ENCODE peak calls at places on chromosome 4, in eight cellular contexts. One of them, this sample, is unnamed.

GRCh38 chr4:914531-914930 is 17.6 kb downstream of the GAK start:
- DNase-seq in fibroblast of pulmonary artery: no peak
- DNase-seq in activated CD8-positive, alpha-beta T cell treated with anti-CD3 and anti-CD28 coated beads for 36 hours: no peak
- DNase-seq in GM20000: no peak
- DNase-seq in heart left ventricle: no peak
- DNase-seq in BE2C: no peak
- DNase-seq in Calu3: no peak
- DNase-seq in astrocyte of the spinal cord: no peak
- DNase-seq in this sample: no peak

GRCh38 chr4:141899541-141899940 is 263.2 kb downstream of the IL15 start:
- DNase-seq in fibroblast of pulmonary artery: peak
- DNase-seq in activated CD8-positive, alpha-beta T cell treated with anti-CD3 and anti-CD28 coated beads for 36 hours: no peak
- DNase-seq in GM20000: no peak
- DNase-seq in heart left ventricle: no peak
- DNase-seq in BE2C: no peak
- DNase-seq in Calu3: no peak
- DNase-seq in astrocyte of the spinal cord: no peak
- DNase-seq in this sample: no peak

GRCh38 chr4:127843704-127844604 is 36.7 kb upstream of the PLK4 start:
- DNase-seq in fibroblast of pulmonary artery: no peak
- DNase-seq in activated CD8-positive, alpha-beta T cell treated with anti-CD3 and anti-CD28 coated beads for 36 hours: no peak
- DNase-seq in GM20000: no peak
- DNase-seq in heart left ventricle: no peak
- DNase-seq in BE2C: no peak
- DNase-seq in Calu3: no peak
- DNase-seq in astrocyte of the spinal cord: no peak
- DNase-seq in this sample: no peak

GRCh38 chr4:142126890-142127497 is 490.6 kb downstream of the IL15 start:
- DNase-seq in fibroblast of pulmonary artery: peak
- DNase-seq in activated CD8-positive, alpha-beta T cell treated with anti-CD3 and anti-CD28 coated beads for 36 hours: peak
- DNase-seq in GM20000: peak
- DNase-seq in heart left ventricle: peak
- DNase-seq in BE2C: peak
- DNase-seq in Calu3: peak
- DNase-seq in astrocyte of the spinal cord: peak
- DNase-seq in this sample: peak

GRCh38 chr4:182107931-182108330 is 135.3 kb upstream of the TENM3 start:
- DNase-seq in fibroblast of pulmonary artery: no peak
- DNase-seq in activated CD8-positive, alpha-beta T cell treated with anti-CD3 and anti-CD28 coated beads for 36 hours: no peak
- DNase-seq in GM20000: no peak
- DNase-seq in heart left ventricle: no peak
- DNase-seq in BE2C: no peak
- DNase-seq in Calu3: no peak
- DNase-seq in astrocyte of the spinal cord: no peak
- DNase-seq in this sample: no peak

GRCh38 chr4:153138736-153139135 is 65.5 kb upstream of the TRIM2 start:
- DNase-seq in fibroblast of pulmonary artery: no peak
- DNase-seq in activated CD8-positive, alpha-beta T cell treated with anti-CD3 and anti-CD28 coated beads for 36 hours: no peak
- DNase-seq in GM20000: no peak
- DNase-seq in heart left ventricle: no peak
- DNase-seq in BE2C: peak
- DNase-seq in Calu3: no peak
- DNase-seq in astrocyte of the spinal cord: no peak
- DNase-seq in this sample: no peak

GRCh38 chr4:168057412-168057811 is 34.9 kb upstream of the ANXA10 start:
- DNase-seq in fibroblast of pulmonary artery: no peak
- DNase-seq in activated CD8-positive, alpha-beta T cell treated with anti-CD3 and anti-CD28 coated beads for 36 hours: no peak
- DNase-seq in GM20000: no peak
- DNase-seq in heart left ventricle: no peak
- DNase-seq in BE2C: no peak
- DNase-seq in Calu3: no peak
- DNase-seq in astrocyte of the spinal cord: no peak
- DNase-seq in this sample: no peak

GRCh38 chr4:76035146-76035545 is 724 bp downstream of the CXCL11 start:
- DNase-seq in fibroblast of pulmonary artery: no peak
- DNase-seq in activated CD8-positive, alpha-beta T cell treated with anti-CD3 and anti-CD28 coated beads for 36 hours: no peak
- DNase-seq in GM20000: no peak
- DNase-seq in heart left ventricle: no peak
- DNase-seq in BE2C: no peak
- DNase-seq in Calu3: no peak
- DNase-seq in astrocyte of the spinal cord: no peak
- DNase-seq in this sample: no peak

GRCh38 chr4:100189820-100190642 is at the start of gene DDIT4L:
- DNase-seq in fibroblast of pulmonary artery: peak
- DNase-seq in activated CD8-positive, alpha-beta T cell treated with anti-CD3 and anti-CD28 coated beads for 36 hours: peak
- DNase-seq in GM20000: peak
- DNase-seq in heart left ventricle: peak
- DNase-seq in BE2C: peak
- DNase-seq in Calu3: peak
- DNase-seq in astrocyte of the spinal cord: peak
- DNase-seq in this sample: peak

GRCh38 chr4:162640152-162640551 is 476.4 kb upstream of the FSTL5 start:
- DNase-seq in fibroblast of pulmonary artery: no peak
- DNase-seq in activated CD8-positive, alpha-beta T cell treated with anti-CD3 and anti-CD28 coated beads for 36 hours: no peak
- DNase-seq in GM20000: no peak
- DNase-seq in heart left ventricle: no peak
- DNase-seq in BE2C: no peak
- DNase-seq in Calu3: no peak
- DNase-seq in astrocyte of the spinal cord: no peak
- DNase-seq in this sample: no peak

DNA sequence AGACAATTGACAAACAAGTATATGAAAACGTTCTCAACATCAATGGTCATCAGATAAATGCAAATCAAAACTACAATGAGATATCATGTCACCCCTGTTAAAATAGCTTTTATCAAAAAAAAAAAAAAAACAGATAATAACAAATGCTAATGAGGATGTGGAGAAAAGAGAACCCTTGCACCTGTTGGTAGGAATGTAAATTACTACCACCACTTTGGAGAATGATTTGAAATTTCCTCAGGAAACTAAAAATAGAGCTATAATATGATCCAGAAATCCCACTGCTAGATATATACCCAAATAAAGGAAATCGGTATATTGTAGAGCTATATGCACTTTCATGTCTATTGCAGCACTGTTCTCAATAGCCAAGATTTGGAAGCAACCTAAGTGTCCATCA is 470.6 kb upstream of the FSTL5 start:
- DNase-seq in fibroblast of pulmonary artery: no peak
- DNase-seq in activated CD8-positive, alpha-beta T cell treated with anti-CD3 and anti-CD28 coated beads for 36 hours: no peak
- DNase-seq in GM20000: no peak
- DNase-seq in heart left ventricle: no peak
- DNase-seq in BE2C: no peak
- DNase-seq in Calu3: no peak
- DNase-seq in astrocyte of the spinal cord: no peak
- DNase-seq in this sample: no peak
- TF ChIP-seq CTCF in fibroblast of pulmonary artery: no peak
- TF ChIP-seq CTCF in activated CD8-positive, alpha-beta T cell treated with anti-CD3 and anti-CD28 coated beads for 36 hours: no peak
- TF ChIP-seq CTCF in GM20000: no peak
- TF ChIP-seq CTCF in heart left ventricle: no peak
- TF ChIP-seq CTCF in BE2C: no peak
- TF ChIP-seq CTCF in Calu3: no peak
- TF ChIP-seq CTCF in astrocyte of the spinal cord: no peak
- TF ChIP-seq CTCF in this sample: peak

DNA sequence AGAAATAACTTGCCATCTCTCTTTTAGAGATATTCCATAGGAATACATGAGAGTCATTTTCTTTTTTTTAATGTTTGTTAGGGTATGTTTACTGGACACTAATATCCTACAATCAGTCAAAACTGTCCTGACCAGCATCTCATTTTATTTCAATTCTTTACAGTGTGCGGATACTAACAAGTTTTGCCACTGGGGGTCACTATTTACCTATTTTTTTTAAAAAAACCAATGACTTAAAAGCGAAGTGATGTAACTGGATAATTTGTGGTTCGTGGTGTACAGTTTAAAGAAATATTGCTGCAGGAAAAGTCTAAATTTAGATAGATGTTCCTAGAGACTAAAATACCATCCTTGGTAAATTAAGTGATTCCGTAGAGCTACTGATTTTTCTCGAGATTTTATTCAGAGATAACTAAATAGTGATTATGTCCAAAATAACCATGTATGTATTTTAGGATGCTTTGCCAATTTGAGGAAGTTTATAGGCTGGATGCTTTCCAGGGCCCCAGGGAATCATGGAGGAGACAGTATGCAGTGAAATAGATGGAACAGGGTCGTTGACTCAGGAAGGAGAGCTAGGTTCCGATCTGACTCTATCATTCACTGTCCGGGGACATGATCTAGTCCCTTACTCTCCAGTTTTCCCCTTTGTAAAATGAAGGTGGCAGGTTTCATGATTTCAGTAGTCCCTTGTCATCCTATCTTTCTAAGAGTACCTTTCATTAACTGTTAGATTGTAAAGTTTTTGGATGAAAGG is 34.0 kb upstream of the GNPDA2 start:
- DNase-seq in fibroblast of pulmonary artery: peak
- DNase-seq in activated CD8-positive, alpha-beta T cell treated with anti-CD3 and anti-CD28 coated beads for 36 hours: peak
- DNase-seq in GM20000: peak
- DNase-seq in heart left ventricle: no peak
- DNase-seq in BE2C: no peak
- DNase-seq in Calu3: peak
- DNase-seq in astrocyte of the spinal cord: peak
- DNase-seq in this sample: peak
- TF ChIP-seq CTCF in fibroblast of pulmonary artery: peak
- TF ChIP-seq CTCF in activated CD8-positive, alpha-beta T cell treated with anti-CD3 and anti-CD28 coated beads for 36 hours: peak
- TF ChIP-seq CTCF in GM20000: peak
- TF ChIP-seq CTCF in heart left ventricle: peak
- TF ChIP-seq CTCF in BE2C: peak
- TF ChIP-seq CTCF in Calu3: peak
- TF ChIP-seq CTCF in astrocyte of the spinal cord: peak
- TF ChIP-seq CTCF in this sample: peak

GRCh38 chr4:143337600-143338287 is 1.1 kb downstream of the GAB1 start:
- DNase-seq in fibroblast of pulmonary artery: peak
- DNase-seq in activated CD8-positive, alpha-beta T cell treated with anti-CD3 and anti-CD28 coated beads for 36 hours: peak
- DNase-seq in GM20000: no peak
- DNase-seq in heart left ventricle: peak
- DNase-seq in BE2C: peak
- DNase-seq in Calu3: peak
- DNase-seq in astrocyte of the spinal cord: peak
- DNase-seq in this sample: peak

GRCh38 chr4:143335979-143336827 is 473 bp upstream of the GAB1 start:
- DNase-seq in fibroblast of pulmonary artery: peak
- DNase-seq in activated CD8-positive, alpha-beta T cell treated with anti-CD3 and anti-CD28 coated beads for 36 hours: peak
- DNase-seq in GM20000: peak
- DNase-seq in heart left ventricle: peak
- DNase-seq in BE2C: peak
- DNase-seq in Calu3: peak
- DNase-seq in astrocyte of the spinal cord: peak
- DNase-seq in this sample: peak

GRCh38 chr4:143338313-143338712 is 1.6 kb downstream of the GAB1 start:
- DNase-seq in fibroblast of pulmonary artery: no peak
- DNase-seq in activated CD8-positive, alpha-beta T cell treated with anti-CD3 and anti-CD28 coated beads for 36 hours: no peak
- DNase-seq in GM20000: no peak
- DNase-seq in heart left ventricle: no peak
- DNase-seq in BE2C: no peak
- DNase-seq in Calu3: no peak
- DNase-seq in astrocyte of the spinal cord: peak
- DNase-seq in this sample: no peak

GRCh38 chr4:143339497-143339896 is 2.8 kb downstream of the GAB1 start:
- DNase-seq in fibroblast of pulmonary artery: no peak
- DNase-seq in activated CD8-positive, alpha-beta T cell treated with anti-CD3 and anti-CD28 coated beads for 36 hours: no peak
- DNase-seq in GM20000: no peak
- DNase-seq in heart left ventricle: no peak
- DNase-seq in BE2C: no peak
- DNase-seq in Calu3: no peak
- DNase-seq in astrocyte of the spinal cord: no peak
- DNase-seq in this sample: no peak

GRCh38 chr4:143336828-143337599 is at the start of gene GAB1:
- DNase-seq in fibroblast of pulmonary artery: peak
- DNase-seq in activated CD8-positive, alpha-beta T cell treated with anti-CD3 and anti-CD28 coated beads for 36 hours: peak
- DNase-seq in GM20000: peak
- DNase-seq in heart left ventricle: peak
- DNase-seq in BE2C: peak
- DNase-seq in Calu3: peak
- DNase-seq in astrocyte of the spinal cord: peak
- DNase-seq in this sample: peak
- TF ChIP-seq CTCF in fibroblast of pulmonary artery: no peak
- TF ChIP-seq CTCF in activated CD8-positive, alpha-beta T cell treated with anti-CD3 and anti-CD28 coated beads for 36 hours: no peak
- TF ChIP-seq CTCF in GM20000: no peak
- TF ChIP-seq CTCF in heart left ventricle: peak
- TF ChIP-seq CTCF in BE2C: peak
- TF ChIP-seq CTCF in Calu3: no peak
- TF ChIP-seq CTCF in astrocyte of the spinal cord: peak
- TF ChIP-seq CTCF in this sample: peak

DNA sequence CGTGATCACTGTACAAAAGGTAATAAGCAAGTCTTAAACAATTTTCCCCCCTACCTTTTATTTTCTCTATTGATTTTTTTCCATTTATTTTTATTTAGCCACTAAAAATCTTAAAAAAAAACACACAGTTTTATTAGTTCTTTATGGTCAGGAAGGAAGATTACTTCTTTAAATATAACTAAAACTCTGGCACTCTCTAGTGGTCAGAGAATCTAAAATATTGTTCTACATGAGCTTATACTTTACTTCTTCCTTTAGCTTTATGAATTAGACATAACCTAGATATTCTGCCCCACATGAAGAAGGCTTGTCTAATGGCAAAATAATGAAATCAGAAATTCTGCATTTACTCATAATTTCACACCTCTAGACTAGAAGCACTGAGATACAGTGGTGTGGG is 135.2 kb downstream of the PDE5A start:
- DNase-seq in fibroblast of pulmonary artery: peak
- DNase-seq in activated CD8-positive, alpha-beta T cell treated with anti-CD3 and anti-CD28 coated beads for 36 hours: no peak
- DNase-seq in GM20000: no peak
- DNase-seq in heart left ventricle: no peak
- DNase-seq in BE2C: no peak
- DNase-seq in Calu3: no peak
- DNase-seq in astrocyte of the spinal cord: no peak
- DNase-seq in this sample: no peak
- TF ChIP-seq CTCF in fibroblast of pulmonary artery: no peak
- TF ChIP-seq CTCF in activated CD8-positive, alpha-beta T cell treated with anti-CD3 and anti-CD28 coated beads for 36 hours: no peak
- TF ChIP-seq CTCF in GM20000: no peak
- TF ChIP-seq CTCF in heart left ventricle: peak
- TF ChIP-seq CTCF in BE2C: no peak
- TF ChIP-seq CTCF in Calu3: no peak
- TF ChIP-seq CTCF in astrocyte of the spinal cord: no peak
- TF ChIP-seq CTCF in this sample: peak

DNA sequence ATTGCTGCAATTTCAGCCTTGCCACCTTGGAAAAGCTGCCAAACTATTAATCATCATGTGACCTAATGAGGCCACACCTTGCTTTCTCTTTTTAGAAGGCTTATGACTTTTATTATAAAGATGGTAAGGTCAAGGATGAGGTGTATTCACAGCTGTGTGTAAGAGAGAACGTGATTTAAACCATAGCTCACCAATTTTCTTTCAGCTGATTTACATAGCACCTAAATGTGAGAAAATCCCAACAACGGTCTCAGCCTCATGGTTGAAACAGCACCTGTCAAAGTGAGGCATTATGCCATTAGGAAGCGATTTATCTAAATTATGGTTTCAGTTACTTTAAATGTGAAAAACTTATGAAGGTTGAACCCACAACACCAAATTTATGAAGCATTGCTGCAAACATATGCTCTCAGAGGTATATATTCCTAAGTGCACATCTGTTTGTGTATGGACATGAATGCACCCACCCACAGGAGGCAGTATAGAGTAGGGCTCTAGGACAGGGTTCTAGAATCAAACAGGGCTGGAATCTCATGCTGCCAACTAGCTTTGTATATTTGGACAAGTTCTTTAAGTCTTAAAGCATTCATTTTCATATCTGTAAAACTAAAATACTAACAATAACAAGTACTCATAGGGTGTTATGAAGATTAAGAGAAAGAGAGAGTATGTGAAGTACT is 40.7 kb downstream of the ANXA3 start:
- DNase-seq in fibroblast of pulmonary artery: no peak
- DNase-seq in activated CD8-positive, alpha-beta T cell treated with anti-CD3 and anti-CD28 coated beads for 36 hours: peak
- DNase-seq in GM20000: peak
- DNase-seq in heart left ventricle: no peak
- DNase-seq in BE2C: peak
- DNase-seq in Calu3: no peak
- DNase-seq in astrocyte of the spinal cord: no peak
- DNase-seq in this sample: no peak
- TF ChIP-seq CTCF in fibroblast of pulmonary artery: peak
- TF ChIP-seq CTCF in activated CD8-positive, alpha-beta T cell treated with anti-CD3 and anti-CD28 coated beads for 36 hours: peak
- TF ChIP-seq CTCF in GM20000: peak
- TF ChIP-seq CTCF in heart left ventricle: no peak
- TF ChIP-seq CTCF in BE2C: peak
- TF ChIP-seq CTCF in Calu3: peak
- TF ChIP-seq CTCF in astrocyte of the spinal cord: peak
- TF ChIP-seq CTCF in this sample: peak